ENCODE peak calls at places on chromosomes 4 and X, in seven cellular contexts. V is right atrium auricular region, L is psoas muscle, F is lower lobe of right lung, H is left ventricle myocardium inferior, J is Caco-2, P is stomach. Y is an unnamed sample. For H3K27me3, the result is how much of the 10 kb centered on the place peaks cover.

GRCh38 chr4:11511321-11511720 is 82.6 kb upstream of the HS3ST1 start:
- DNase-seq in F (no peak), H (no peak), V (no peak), J (no peak), P (no peak), L (no peak), Y (no peak)

GRCh38 chr4:678765-679481 is 4.6 kb downstream of the MYL5 start:
- DNase-seq in F (no peak), L (peak), J (no peak), H (no peak), V (no peak), P (no peak), Y (no peak)

GRCh38 chrX:17032351-17032750 is 85.9 kb downstream of the REPS2 start:
- DNase-seq in P (peak), F (no peak), H (no peak), J (no peak), V (no peak), L (no peak), Y (no peak)

GRCh38 chr4:42750831-42751230 is 93.9 kb upstream of the ATP8A1 start:
- DNase-seq in J (no peak), P (no peak), L (no peak), H (no peak), V (no peak), F (no peak), Y (no peak)

GRCh38 chr4:121041307-121042090 is 30.8 kb downstream of the NDNF start:
- DNase-seq in H (no peak), V (no peak), P (no peak), J (no peak), F (no peak), L (no peak), Y (no peak)

GRCh38 chr4:6352031-6352763 is 82.5 kb downstream of the WFS1 start:
- DNase-seq in F (no peak), L (no peak), J (no peak), V (no peak), H (no peak), P (no peak), Y (no peak)

GRCh38 chr4:24971192-24971591 is 58.4 kb upstream of the CCDC149 start:
- DNase-seq in H (no peak), P (no peak), V (no peak), F (no peak), J (no peak), L (no peak), Y (no peak)

GRCh38 chrX:17597836-17598434 is 139.4 kb upstream of the SCML1 start:
- DNase-seq in V (peak), L (peak), F (peak), P (peak), H (peak), J (no peak), Y (peak)

GRCh38 chr4:113969935-113970334 is 9.5 kb downstream of the ARSJ start:
- DNase-seq in V (no peak), H (no peak), L (no peak), P (no peak), J (no peak), F (no peak), Y (no peak)

GRCh38 chrX:12946838-12947544 is 27.9 kb upstream of the TMSB4X start:
- DNase-seq in J (peak), L (no peak), H (peak), P (peak), V (peak), F (no peak), Y (no peak)

GRCh38 chrX:96432647-96433046 is 252.0 kb upstream of the DIAPH2 start:
- DNase-seq in L (no peak), H (no peak), J (no peak), F (no peak), V (no peak), P (no peak), Y (no peak)

GRCh38 chr4:683982-684571 is 4.9 kb downstream of the SLC49A3 start:
- DNase-seq in J (no peak), F (peak), H (peak), P (peak), L (peak), V (no peak), Y (no peak)

GRCh38 chr4:168993724-168994510 is 16.1 kb downstream of the CBR4 start:
- DNase-seq in P (no peak), V (no peak), F (no peak), H (no peak), L (no peak), J (no peak), Y (no peak)

GRCh38 chr4:76969941-76970529 is 20.5 kb downstream of the SEPTIN11 start:
- DNase-seq in V (no peak), J (no peak), P (no peak), L (no peak), F (no peak), H (no peak), Y (no peak)

GRCh38 chr4:77126844-77127614 is 30.0 kb upstream of the CCNG2 start:
- DNase-seq in L (no peak), P (no peak), V (no peak), F (no peak), H (no peak), J (no peak), Y (no peak)

GRCh38 chr4:68038272-68038671 is 75.0 kb upstream of the TMPRSS11A start:
- DNase-seq in F (no peak), L (no peak), V (no peak), P (no peak), H (no peak), J (no peak), Y (no peak)

GRCh38 chrX:76127341-76127740 is 45.5 kb upstream of the PBDC1 start:
- DNase-seq in V (no peak), J (peak), F (no peak), H (no peak), P (no peak), L (no peak), Y (no peak)

GRCh38 chr4:83320548-83320947 is 14.1 kb downstream of the HPSE start:
- DNase-seq in L (peak), V (peak), F (peak), P (peak), J (no peak), H (peak), Y (peak)

GRCh38 chrX:97616883-97617510 is 733.3 kb downstream of the RPA4 start:
- DNase-seq in L (no peak), V (no peak), P (no peak), H (no peak), F (no peak), J (no peak), Y (no peak)

GRCh38 chr4:91171217-91171616 is 1044.0 kb downstream of the CCSER1 start:
- DNase-seq in H (no peak), J (no peak), P (no peak), F (no peak), V (no peak), L (no peak), Y (no peak)

GRCh38 chr4:1027916-1028240 is 16.5 kb downstream of the FGFRL1 start:
- DNase-seq in V (no peak), J (no peak), F (no peak), H (no peak), L (no peak), P (no peak), Y (no peak)

GRCh38 chr4:99404595-99405287 is 30.4 kb downstream of the ADH7 start:
- DNase-seq in F (no peak), L (no peak), H (no peak), J (no peak), P (no peak), V (no peak), Y (no peak)

GRCh38 chrX:109890910-109891502 is 111.9 kb upstream of the TMEM164 start:
- DNase-seq in P (peak), L (peak), F (peak), H (peak), J (peak), V (peak), Y (peak)

GRCh38 chrX:49761481-49761880 is 65.7 kb upstream of the PAGE1 start:
- DNase-seq in F (no peak), J (no peak), H (no peak), P (no peak), L (no peak), V (no peak), Y (no peak)

GRCh38 chr4:48268956-48269860 is at the start of gene TEC:
- DNase-seq in J (peak), V (peak), H (peak), F (peak), P (peak), L (peak), Y (peak)

GRCh38 chr4:146577111-146577510 is 55.4 kb upstream of the SLC10A7 start:
- DNase-seq in L (no peak), H (no peak), V (no peak), F (no peak), J (no peak), P (no peak), Y (no peak)

GRCh38 chr4:152308925-152309324 is 227.0 kb downstream of the FBXW7 start:
- DNase-seq in P (no peak), J (no peak), H (no peak), L (no peak), F (no peak), V (no peak), Y (no peak)

GRCh38 chr4:61070269-61070668 is 129.9 kb upstream of the ADGRL3 start:
- DNase-seq in J (no peak), L (no peak), H (no peak), V (no peak), F (no peak), P (no peak), Y (no peak)

DNA sequence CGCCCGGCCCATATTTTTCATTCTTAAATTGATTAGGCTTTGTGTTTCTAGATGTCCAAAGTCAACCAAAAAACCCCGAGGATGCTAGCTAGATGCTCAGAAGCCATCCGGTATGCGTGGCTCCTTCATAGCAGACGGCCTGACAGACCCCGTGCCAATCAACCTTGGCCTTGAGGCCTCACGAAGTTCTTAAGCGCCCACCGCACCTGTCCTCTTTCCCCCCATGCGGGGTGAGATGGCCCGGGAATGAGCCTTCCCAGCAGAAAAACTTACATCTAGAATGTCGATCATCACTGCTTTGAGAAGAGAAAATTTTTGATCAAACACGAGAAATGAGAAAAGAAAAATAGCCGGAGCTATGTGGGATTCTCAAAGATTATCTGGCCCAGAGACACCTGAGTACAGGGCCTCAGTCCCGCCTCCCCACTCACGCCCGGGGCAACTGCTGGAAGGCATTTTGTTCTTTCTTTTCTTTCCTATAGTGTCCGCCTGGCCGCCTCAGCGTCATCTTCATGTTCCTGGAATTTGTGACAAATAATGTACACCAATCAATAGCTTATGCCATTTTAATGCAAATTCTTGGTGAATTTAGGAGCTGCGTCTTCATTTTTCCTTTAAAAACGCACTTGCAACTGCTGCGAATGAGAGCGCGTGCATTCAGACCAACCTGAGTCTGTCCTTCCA is 1.6 kb upstream of the NAT8L start:
- DNase-seq in P (no peak), V (no peak), L (no peak), J (no peak), F (no peak), H (no peak), Y (no peak)
- H3K27me3 ChIP-seq in P (under half), V (under half), L (under half), J (under half), F (half or more), H (half or more), Y (under half)

DNA sequence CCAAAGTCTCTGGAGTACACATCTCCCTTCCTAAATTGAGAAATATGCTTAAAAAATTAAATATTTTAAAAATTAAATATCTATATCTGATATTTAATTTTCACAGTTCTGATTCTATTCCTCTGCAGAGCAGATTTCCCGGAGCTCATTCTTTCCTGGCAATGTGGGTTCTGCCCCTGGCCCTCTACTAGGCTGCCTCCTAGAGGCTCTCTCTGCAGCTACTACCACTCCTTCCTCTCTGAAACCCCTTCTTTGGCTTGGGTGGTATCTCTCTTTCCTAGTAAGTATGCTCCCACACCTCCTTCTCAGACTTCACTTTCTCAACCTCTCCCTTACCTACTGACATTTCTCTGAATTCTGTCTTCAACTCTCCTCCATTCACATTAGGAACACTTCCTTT is 45.3 kb downstream of the RPGR start:
- DNase-seq in P (no peak), H (peak), J (no peak), V (no peak), L (no peak), F (no peak), Y (no peak)
- TF ChIP-seq CTCF in P (no peak), H (peak), J (peak), V (peak), L (peak), F (peak), Y (no peak)

GRCh38 chr4:127782025-127782274 is 172 bp upstream of the HSPA4L start:
- DNase-seq in J (peak), V (peak), L (no peak), P (peak), H (peak), F (peak), Y (no peak)

GRCh38 chr4:127782275-127783025 is at the start of gene HSPA4L:
- DNase-seq in F (peak), L (peak), V (peak), P (peak), J (peak), H (peak), Y (peak)

GRCh38 chr4:127783026-127783769 is 1.1 kb downstream of the HSPA4L start:
- DNase-seq in J (peak), H (peak), L (peak), F (peak), P (peak), V (peak), Y (peak)

GRCh38 chr4:127780598-127780997 is 1.5 kb upstream of the HSPA4L start:
- DNase-seq in V (no peak), L (no peak), F (no peak), J (no peak), H (no peak), P (no peak), Y (peak)

DNA sequence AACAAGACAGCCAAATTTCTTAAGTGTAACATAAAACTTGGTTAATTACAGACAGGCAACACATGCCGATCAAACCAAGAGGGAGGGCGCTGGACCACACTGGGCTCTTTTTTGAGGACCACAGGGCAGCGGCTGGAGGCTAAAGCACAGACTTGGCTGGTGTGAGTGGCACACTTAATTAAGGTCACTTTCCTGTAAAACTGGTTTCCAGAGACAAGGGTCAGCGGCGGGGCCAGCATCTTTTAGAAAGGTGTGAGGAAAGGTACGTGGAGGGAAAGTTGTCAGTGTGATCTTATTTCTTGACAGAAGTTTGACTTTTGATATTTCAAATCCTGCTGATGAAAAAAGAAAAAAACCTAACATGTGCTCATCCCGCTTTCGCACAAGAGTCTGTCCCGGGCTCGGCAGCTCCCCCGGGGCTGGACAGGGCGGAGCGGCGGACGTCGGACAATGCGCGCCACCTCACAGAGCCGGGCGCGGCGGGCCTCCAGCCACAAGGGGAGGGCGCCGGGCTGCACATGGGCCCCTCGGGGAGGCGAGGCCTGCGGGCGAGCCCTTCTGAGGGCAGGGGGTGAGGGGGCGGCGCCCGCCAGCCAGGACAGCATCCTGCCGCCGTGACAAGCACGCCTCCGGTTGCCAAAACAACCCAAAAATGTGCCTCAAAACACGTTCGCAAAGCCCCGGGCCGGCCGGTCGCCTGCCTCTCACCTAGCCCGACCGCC is 658 bp upstream of the HSPA4L start:
- DNase-seq in H (peak), L (peak), F (peak), V (peak), P (peak), J (peak), Y (no peak)
- H3K4me3 ChIP-seq in H (peak), L (peak), F (peak), V (peak), P (peak), J (peak), Y (peak)

GRCh38 chrX:68669094-68669830 is 21.8 kb downstream of the STARD8 start:
- DNase-seq in V (no peak), L (no peak), J (no peak), P (no peak), F (no peak), H (no peak), Y (no peak)
- H3K27me3 ChIP-seq in V (under half), L (under half), J (under half), P (under half), F (under half), H (under half), Y (under half)

Y was measured in pancreas.